ENCODE peak calls at places on chromosome 18, in four cellular contexts. Q, R, W and V are unnamed samples. For H3K36me3, the result is how much of the 10 kb centered on the place peaks cover.

GRCh38 chr18:12376034-12376717 is 851 bp downstream of the AFG3L2 start:
- DNase-seq in Q (peak), R (no peak), W (no peak), V (peak)

GRCh38 chr18:76571689-76572088 is 76.6 kb upstream of the ZNF516 start:
- DNase-seq in Q (no peak), R (no peak), W (no peak), V (no peak)

GRCh38 chr18:48002933-48003365 is 72.5 kb upstream of the SMAD2 start:
- DNase-seq in Q (peak), R (peak), W (no peak), V (peak)

GRCh38 chr18:39480494-39481245 is 1915.1 kb upstream of the CELF4 start:
- DNase-seq in Q (no peak), R (no peak), W (no peak), V (no peak)

GRCh38 chr18:35770360-35770759 is 188.8 kb downstream of the GALNT1 start:
- DNase-seq in Q (no peak), R (no peak), W (no peak), V (no peak)

GRCh38 chr18:22136395-22136794 is 33.0 kb upstream of the GATA6 start:
- DNase-seq in Q (no peak), R (no peak), W (no peak), V (no peak)

GRCh38 chr18:78765142-78765541 is 214.5 kb upstream of the SALL3 start:
- DNase-seq in Q (no peak), R (no peak), W (no peak), V (no peak)

GRCh38 chr18:59877366-59877765 is 22.4 kb upstream of the PMAIP1 start:
- DNase-seq in Q (no peak), R (no peak), W (no peak), V (no peak)

GRCh38 chr18:28581503-28582169 is 404.7 kb upstream of the CDH2 start:
- DNase-seq in Q (no peak), R (no peak), W (no peak), V (no peak)

GRCh38 chr18:8778386-8778785 is 73.0 kb downstream of the MTCL1 start:
- DNase-seq in Q (no peak), R (no peak), W (no peak), V (no peak)

GRCh38 chr18:55220523-55220922 is 261.3 kb upstream of the CCDC68 start:
- DNase-seq in Q (no peak), R (no peak), W (no peak), V (no peak)
- TF ChIP-seq POLR2AphosphoS5 in Q (no peak), R (no peak), W (no peak), V (no peak)

GRCh38 chr18:46334200-46334553 is 230.0 kb downstream of the HAUS1 start:
- DNase-seq in Q (no peak), R (no peak), W (no peak), V (no peak)
- H3K4me3 ChIP-seq in Q (peak), R (peak), W (peak), V (peak)

GRCh38 chr18:72830109-72830508 is 37.7 kb downstream of the NETO1 start:
- DNase-seq in Q (no peak), R (no peak), W (peak), V (no peak)
- H3K36me3 ChIP-seq in Q (under half), R (under half), W (under half), V (under half)

GRCh38 chr18:4353853-4354418 is 101.2 kb downstream of the DLGAP1 start:
- DNase-seq in Q (no peak), R (no peak), W (no peak), V (no peak)

GRCh38 chr18:4356929-4357328 is 98.2 kb downstream of the DLGAP1 start:
- DNase-seq in Q (no peak), R (no peak), W (no peak), V (no peak)

GRCh38 chr18:4352746-4353522 is 102.2 kb downstream of the DLGAP1 start:
- DNase-seq in Q (no peak), R (no peak), W (no peak), V (no peak)

GRCh38 chr18:4351005-4351404 is 104.1 kb downstream of the DLGAP1 start:
- DNase-seq in Q (no peak), R (no peak), W (no peak), V (no peak)
- TF ChIP-seq POLR2AphosphoS5 in Q (no peak), R (no peak), W (no peak), V (no peak)

DNA sequence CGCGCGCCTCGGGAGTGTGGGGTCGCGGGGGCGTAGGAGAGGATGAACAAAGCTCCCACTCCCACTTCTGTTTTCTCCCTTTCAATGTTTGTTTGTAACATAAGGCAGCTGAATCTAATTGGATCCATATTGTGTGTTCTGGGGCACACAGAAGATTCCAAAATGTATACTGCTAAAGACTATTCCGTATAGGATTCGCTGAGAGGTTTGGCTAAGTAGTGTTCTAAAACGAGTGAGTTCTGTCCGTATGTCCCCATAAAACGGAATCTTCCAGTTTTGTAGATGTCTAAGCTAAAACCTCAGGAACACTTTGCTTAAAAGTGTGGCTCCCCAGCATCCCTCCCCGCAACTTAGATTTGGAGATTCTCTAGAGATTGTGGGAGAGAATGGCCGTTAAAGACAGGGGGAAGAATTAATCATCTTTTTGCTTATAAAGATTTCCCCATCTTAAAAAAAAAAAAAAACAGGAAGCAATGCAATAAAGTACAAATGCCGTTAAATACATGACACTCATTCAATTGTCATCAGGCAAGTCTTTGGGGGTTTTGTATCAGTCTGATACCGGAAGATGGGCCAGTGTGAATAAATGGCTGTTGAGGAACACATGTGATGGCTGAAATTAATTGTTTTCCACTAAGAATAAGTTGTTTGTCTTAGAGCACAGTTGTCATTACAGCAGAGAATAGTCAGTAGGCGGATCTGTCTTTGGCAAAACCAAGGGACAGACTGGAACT is 1.5 kb downstream of the EMILIN2 start:
- DNase-seq in Q (no peak), R (no peak), W (no peak), V (no peak)
- H3K4me3 ChIP-seq in Q (peak), R (no peak), W (peak), V (peak)